ENCODE peak calls at places on chromosome 3, in five cellular contexts. P, E, J, Q and H are unnamed samples.

GRCh38 chr3:12903000-12903800 is 61.8 kb upstream of the RPL32 start:
- DNase-seq in P (no peak), E (no peak), J (no peak), Q (no peak), H (no peak)

GRCh38 chr3:152298393-152299242 is 29.9 kb downstream of the MBNL1 start:
- DNase-seq in P (peak; percentile 98), E (peak; percentile 81), J (no peak), Q (peak; percentile 93), H (no peak)

GRCh38 chr3:4736284-4736861 is 242.9 kb upstream of the BHLHE40 start:
- DNase-seq in P (no peak), E (no peak), J (no peak), Q (no peak), H (no peak)

GRCh38 chr3:81696090-81696489 is 65.4 kb downstream of the GBE1 start:
- DNase-seq in P (no peak), E (no peak), J (no peak), Q (no peak), H (no peak)

GRCh38 chr3:10310578-10310977 is 10.3 kb downstream of the SEC13 start:
- DNase-seq in P (peak; percentile 49), E (no peak), J (no peak), Q (no peak), H (no peak)

GRCh38 chr3:112856537-112856936 is 9.9 kb upstream of the CD200R1L start:
- DNase-seq in P (no peak), E (no peak), J (no peak), Q (no peak), H (no peak)

GRCh38 chr3:159894386-159894785 is 94.2 kb upstream of the IL12A start:
- DNase-seq in P (no peak), E (no peak), J (no peak), Q (no peak), H (no peak)

GRCh38 chr3:189041482-189042090 is 130.2 kb upstream of the TPRG1 start:
- DNase-seq in P (no peak), E (peak; percentile 40), J (no peak), Q (peak; percentile 55), H (peak; percentile 23)

GRCh38 chr3:61634678-61635077 is 73.3 kb downstream of the PTPRG start:
- DNase-seq in P (no peak), E (no peak), J (no peak), Q (no peak), H (no peak)